ENCODE peak calls at places on chromosomes 2 and 18, in six cellular contexts. O is RWPE1, Z is transverse colon, Q is tibial nerve, T is PC-3, B is ovary. Y is an unnamed sample.

GRCh38 chr18:57833441-57834101 is 30.5 kb upstream of the ATP8B1 start:
- DNase-seq in O (peak; percentile 17), Z (no peak), Q (no peak), T (peak; percentile 23), B (no peak), Y (no peak)

GRCh38 chr2:16755377-16755776 is 89.7 kb upstream of the CYRIA start:
- DNase-seq in O (no peak), Z (no peak), Q (peak; percentile 25), T (no peak), B (no peak), Y (no peak)

GRCh38 chr18:55420977-55421611 is 166.9 kb downstream of the TCF4 start:
- DNase-seq in O (no peak), Z (no peak), Q (no peak), T (no peak), B (no peak), Y (no peak)

GRCh38 chr2:61605245-61605644 is 67.1 kb upstream of the XPO1 start:
- DNase-seq in O (no peak), Z (no peak), Q (no peak), T (no peak), B (no peak), Y (no peak)

GRCh38 chr18:58362027-58362575 is 266.8 kb downstream of the ALPK2 start:
- DNase-seq in O (peak; percentile 14), Z (no peak), Q (peak; percentile 19), T (peak; percentile 82), B (peak; percentile 21), Y (no peak)

GRCh38 chr18:10579079-10579867 is 53.4 kb downstream of the NAPG start:
- DNase-seq in O (peak; percentile 37), Z (no peak), Q (no peak), T (peak; percentile 80), B (no peak), Y (no peak)

GRCh38 chr18:76874643-76875389 is 52.5 kb downstream of the ZNF236 start:
- DNase-seq in O (no peak), Z (no peak), Q (no peak), T (no peak), B (no peak), Y (no peak)

GRCh38 chr2:234334146-234334545 is 162.7 kb downstream of the ARL4C start:
- DNase-seq in O (no peak), Z (no peak), Q (no peak), T (no peak), B (no peak), Y (no peak)

DNA sequence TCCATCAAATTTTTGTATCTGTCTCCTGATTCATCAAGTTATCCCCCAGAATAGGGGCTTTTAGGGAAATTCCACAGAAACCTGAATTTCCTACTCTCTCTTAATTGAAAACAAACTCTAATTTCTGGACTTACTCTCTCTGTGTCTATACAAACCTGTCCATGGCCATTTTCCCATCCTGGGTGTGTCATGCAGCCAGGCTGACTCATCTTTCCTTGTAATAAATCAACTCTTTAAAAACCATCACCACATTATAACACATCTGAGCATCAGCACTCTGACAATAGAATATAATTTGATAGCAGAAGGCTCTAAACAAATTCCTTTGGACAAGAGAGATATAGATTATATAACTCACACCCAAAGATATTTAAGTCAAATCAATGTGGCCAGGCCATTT is 610.2 kb downstream of the DCC start:
- DNase-seq in O (no peak), Z (no peak), Q (no peak), T (peak; percentile 52), B (no peak), Y (no peak)
- H3K27ac ChIP-seq in O (no peak overlapping the region), Z (no peak overlapping the region), Q (no peak overlapping the region), T (no peak overlapping the region), B (no peak overlapping the region), Y (no peak overlapping the region)

GRCh38 chr2:159090514-159091201 is 122.2 kb downstream of the TANC1 start:
- DNase-seq in O (peak; percentile 75), Z (no peak), Q (no peak), T (no peak), B (no peak), Y (no peak)

GRCh38 chr2:159093496-159093895 is 125.1 kb downstream of the TANC1 start:
- DNase-seq in O (no peak), Z (peak; percentile 29), Q (no peak), T (no peak), B (no peak), Y (no peak)

GRCh38 chr2:159091981-159092380 is 123.5 kb downstream of the TANC1 start:
- DNase-seq in O (no peak), Z (peak; percentile 45), Q (no peak), T (peak; percentile 37), B (no peak), Y (no peak)

GRCh38 chr2:159089543-159089942 is 121.1 kb downstream of the TANC1 start:
- DNase-seq in O (no peak), Z (no peak), Q (no peak), T (no peak), B (no peak), Y (no peak)

DNA sequence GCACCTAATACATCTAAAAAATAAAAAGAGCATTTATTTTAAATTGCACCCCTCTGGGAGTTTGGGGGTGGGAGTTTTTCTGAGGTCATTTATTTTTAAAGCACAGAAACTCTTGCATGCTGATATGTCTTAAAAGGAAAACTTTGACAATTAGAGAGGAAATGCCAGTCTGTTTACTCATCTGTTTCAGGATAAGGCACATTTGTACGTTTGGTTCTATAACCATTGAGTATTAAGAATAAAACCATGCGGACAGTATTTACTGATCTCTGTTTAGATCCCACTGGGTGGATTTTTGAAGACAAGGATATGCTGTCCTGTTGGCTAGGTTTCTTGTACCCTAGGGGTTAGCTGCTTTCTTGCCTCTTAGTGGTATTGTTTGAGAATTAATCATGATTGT is 122.9 kb downstream of the TANC1 start:
- DNase-seq in O (peak; percentile 56), Z (no peak), Q (no peak), T (peak; percentile 70), B (no peak), Y (no peak)
- H3K27ac ChIP-seq in O (peak overlapping the region; percentile 94), Z (peak overlapping the region; percentile 83), Q (no peak overlapping the region), T (peak overlapping the region; percentile 63), B (no peak overlapping the region), Y (no peak overlapping the region)

GRCh38 chr18:495017-495416 is 5.5 kb downstream of the COLEC12 start:
- DNase-seq in O (no peak), Z (no peak), Q (no peak), T (no peak), B (no peak), Y (no peak)
- H3K27ac ChIP-seq in O (no peak overlapping the region), Z (no peak overlapping the region), Q (no peak overlapping the region), T (no peak overlapping the region), B (no peak overlapping the region), Y (no peak overlapping the region)

DNA sequence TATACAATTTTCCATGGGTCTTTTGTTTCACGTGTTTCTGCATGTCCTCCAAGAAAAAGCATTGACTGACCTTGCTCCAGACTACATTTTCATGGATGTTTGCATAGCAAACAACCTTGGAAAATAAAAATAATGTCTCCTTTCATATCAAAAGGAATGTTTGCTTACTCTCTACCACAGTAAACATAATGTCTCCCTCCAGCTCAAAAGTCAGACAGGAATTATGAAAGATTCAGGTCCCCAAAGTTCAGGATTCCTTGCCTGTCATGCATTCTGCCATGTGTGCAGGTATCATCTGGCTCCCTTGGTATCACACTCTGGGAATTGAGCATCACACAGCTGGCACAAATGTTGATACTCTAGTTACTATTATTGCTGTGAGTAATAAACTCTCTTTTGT is 103.1 kb upstream of the ZC3H15 start:
- DNase-seq in O (no peak), Z (no peak), Q (no peak), T (no peak), B (no peak), Y (no peak)
- H3K27ac ChIP-seq in O (no peak overlapping the region), Z (no peak overlapping the region), Q (no peak overlapping the region), T (no peak overlapping the region), B (no peak overlapping the region), Y (no peak overlapping the region)

DNA sequence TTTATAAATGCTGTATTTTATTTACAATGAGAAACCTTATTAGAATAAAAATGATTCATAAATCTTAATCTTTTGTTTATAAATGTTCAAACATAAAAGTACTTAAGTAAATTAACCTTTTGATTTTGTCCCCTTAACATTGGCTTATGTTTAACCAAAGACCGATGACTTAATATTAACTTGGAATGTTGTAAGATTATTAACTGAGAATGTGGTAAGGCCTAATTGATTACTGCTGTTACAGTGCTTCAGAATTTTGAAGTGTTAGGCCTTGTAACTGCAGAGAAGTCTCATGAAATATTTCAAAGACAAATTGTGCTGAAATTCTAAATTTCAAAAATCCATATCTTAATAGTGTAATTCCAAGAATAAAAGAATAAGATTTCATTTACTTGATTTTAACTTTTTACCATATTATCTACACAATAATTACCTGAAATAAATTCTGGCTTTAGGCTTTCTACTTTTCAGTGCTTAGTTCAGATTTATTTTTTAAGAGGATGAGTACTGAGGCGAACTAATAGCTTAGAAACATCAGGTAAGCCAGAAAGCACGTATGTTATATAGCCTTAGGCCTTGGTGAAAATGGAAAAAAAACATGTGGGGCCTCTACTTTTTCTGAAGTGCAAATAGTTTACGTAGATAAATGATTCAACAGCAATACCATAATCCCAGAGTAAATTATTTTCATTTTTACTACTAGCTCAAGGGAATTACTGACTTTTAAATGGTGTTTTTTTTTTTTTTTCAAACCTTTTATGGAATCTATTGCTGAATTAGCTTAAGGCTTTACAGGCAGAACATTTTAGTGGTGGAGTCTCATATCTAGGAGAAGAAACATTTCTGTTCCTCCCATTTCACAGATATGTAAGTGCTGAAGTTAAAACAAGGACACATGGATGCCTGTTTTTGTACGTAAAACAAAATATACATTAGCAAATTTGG is 6.0 kb downstream of the CPS1 start:
- DNase-seq in O (no peak), Z (no peak), Q (no peak), T (no peak), B (no peak), Y (no peak)
- H3K27ac ChIP-seq in O (no peak overlapping the region), Z (no peak overlapping the region), Q (no peak overlapping the region), T (no peak overlapping the region), B (no peak overlapping the region), Y (no peak overlapping the region)

GRCh38 chr2:109690822-109691541 is 76.8 kb downstream of the SOWAHC start:
- DNase-seq in O (no peak), Z (peak; percentile 84), Q (no peak), T (peak; percentile 49), B (peak; percentile 54), Y (peak; percentile 12)

GRCh38 chr2:109689182-109689935 is 75.2 kb downstream of the SOWAHC start:
- DNase-seq in O (no peak), Z (peak; percentile 12), Q (no peak), T (no peak), B (no peak), Y (no peak)

GRCh38 chr2:109690457-109690821 is 76.3 kb downstream of the SOWAHC start:
- DNase-seq in O (no peak), Z (no peak), Q (no peak), T (no peak), B (peak; percentile 17), Y (no peak)

GRCh38 chr2:109692013-109692738 is 78.0 kb downstream of the SOWAHC start:
- DNase-seq in O (no peak), Z (peak; percentile 38), Q (no peak), T (no peak), B (peak; percentile 43), Y (no peak)

DNA sequence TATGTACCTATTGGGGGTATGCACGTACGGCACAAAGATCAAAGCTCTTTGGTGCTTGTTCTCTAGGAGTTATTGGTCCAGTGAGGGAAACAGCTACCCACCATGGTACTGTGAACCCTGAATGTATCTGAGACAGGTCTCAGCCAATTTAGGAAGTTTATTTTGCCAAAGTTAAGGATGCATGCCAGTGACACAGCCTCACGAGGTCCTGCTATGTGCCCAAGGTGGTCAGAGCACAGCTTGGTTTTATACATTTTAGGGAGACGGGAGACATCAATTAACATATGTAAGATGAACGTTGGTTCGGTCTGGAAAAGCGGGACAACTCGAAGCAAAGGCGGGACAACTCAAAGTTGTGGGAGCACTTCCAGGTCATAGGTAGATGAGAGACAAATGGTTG is 75.8 kb downstream of the SOWAHC start:
- DNase-seq in O (no peak), Z (peak; percentile 7), Q (no peak), T (no peak), B (no peak), Y (no peak)
- H3K27ac ChIP-seq in O (no peak overlapping the region), Z (peak overlapping the region; percentile 95), Q (no peak overlapping the region), T (no peak overlapping the region), B (no peak overlapping the region), Y (no peak overlapping the region)